ENCODE peak calls at places on chromosomes 7 and 10, in ten cellular contexts. N, P, O, K, W, M, Y, D, R and G are unnamed samples.

GRCh38 chr10:7542189-7542914 is 124.4 kb downstream of the ITIH5 start:
- DNase-seq in N (no peak), P (no peak), O (no peak), K (no peak), W (no peak), M (no peak), Y (no peak), D (no peak), R (no peak), G (no peak)

GRCh38 chr7:117014673-117015133 is 61.4 kb downstream of the ST7 start:
- DNase-seq in N (peak; percentile 31), P (no peak), O (no peak), K (peak; percentile 33), W (no peak), M (no peak), Y (peak; percentile 81), D (no peak), R (peak; percentile 58), G (peak; percentile 72)

GRCh38 chr10:47049906-47050305 is 138.7 kb downstream of the PTPN20 start:
- DNase-seq in N (no peak), P (no peak), O (peak; percentile 37), K (no peak), W (no peak), M (no peak), Y (no peak), D (no peak), R (no peak), G (no peak)

GRCh38 chr10:35202050-35202449 is 75.4 kb downstream of the CREM start:
- DNase-seq in N (no peak), P (no peak), O (no peak), K (no peak), W (no peak), M (no peak), Y (no peak), D (no peak), R (no peak), G (no peak)

GRCh38 chr10:132543916-132544743 is 6.5 kb downstream of the INPP5A start:
- DNase-seq in N (no peak), P (no peak), O (no peak), K (no peak), W (no peak), M (no peak), Y (no peak), D (no peak), R (no peak), G (no peak)

GRCh38 chr7:25519962-25520562 is 291.8 kb upstream of the NPVF start:
- DNase-seq in N (no peak), P (no peak), O (no peak), K (no peak), W (no peak), M (no peak), Y (no peak), D (no peak), R (no peak), G (no peak)

GRCh38 chr7:92359801-92360200 is 87.5 kb upstream of the GATAD1 start:
- DNase-seq in N (peak; percentile 73), P (no peak), O (no peak), K (no peak), W (no peak), M (no peak), Y (peak; percentile 30), D (no peak), R (no peak), G (peak; percentile 29)

GRCh38 chr10:124436191-124436638 is 13.6 kb downstream of the NKX1-2 start:
- DNase-seq in N (no peak), P (no peak), O (no peak), K (no peak), W (no peak), M (no peak), Y (no peak), D (no peak), R (no peak), G (no peak)

GRCh38 chr7:131008840-131009651 is 275.0 kb upstream of the KLF14 start:
- DNase-seq in N (peak; percentile 50), P (no peak), O (peak; percentile 60), K (no peak), W (no peak), M (no peak), Y (peak; percentile 52), D (no peak), R (no peak), G (peak; percentile 44)

GRCh38 chr10:72174297-72174662 is 41.5 kb upstream of the ANAPC16 start:
- DNase-seq in N (no peak), P (no peak), O (no peak), K (no peak), W (no peak), M (no peak), Y (no peak), D (no peak), R (no peak), G (no peak)

GRCh38 chr7:17033245-17033644 is 151.5 kb upstream of the AGR3 start:
- DNase-seq in N (no peak), P (no peak), O (no peak), K (no peak), W (no peak), M (no peak), Y (no peak), D (no peak), R (no peak), G (no peak)

GRCh38 chr7:134916428-134916883 is 69.9 kb upstream of the AGBL3 start:
- DNase-seq in N (peak; percentile 75), P (no peak), O (no peak), K (no peak), W (no peak), M (no peak), Y (no peak), D (no peak), R (no peak), G (no peak)

GRCh38 chr7:155123413-155123812 is 53.3 kb downstream of the HTR5A start:
- DNase-seq in N (no peak), P (no peak), O (no peak), K (no peak), W (no peak), M (no peak), Y (no peak), D (no peak), R (no peak), G (no peak)

GRCh38 chr7:2905500-2905899 is 61.4 kb upstream of the GNA12 start:
- DNase-seq in N (no peak), P (no peak), O (no peak), K (no peak), W (no peak), M (no peak), Y (no peak), D (no peak), R (no peak), G (no peak)

GRCh38 chr10:110420401-110421193 is 77.1 kb upstream of the DUSP5 start:
- DNase-seq in N (peak; percentile 41), P (no peak), O (no peak), K (no peak), W (no peak), M (no peak), Y (peak; percentile 57), D (no peak), R (no peak), G (no peak)

GRCh38 chr7:45171946-45172345 is 14.4 kb downstream of the RAMP3 start:
- DNase-seq in N (no peak), P (no peak), O (no peak), K (no peak), W (no peak), M (no peak), Y (no peak), D (no peak), R (no peak), G (no peak)

GRCh38 chr7:45646996-45647411 is 72.8 kb downstream of the ADCY1 start:
- DNase-seq in N (peak; percentile 13), P (no peak), O (peak; percentile 42), K (no peak), W (no peak), M (no peak), Y (no peak), D (no peak), R (no peak), G (no peak)

GRCh38 chr10:110774069-110775021 is 97.4 kb upstream of the PDCD4 start:
- DNase-seq in N (peak; percentile 70), P (no peak), O (no peak), K (no peak), W (peak; percentile 46), M (no peak), Y (peak; percentile 84), D (no peak), R (peak; percentile 72), G (peak; percentile 82)